ENCODE peak calls at places on chromosome 10, in six cellular contexts. One of them, this sample, is unnamed.

GRCh38 chr10:72736176-72736795 is 44.3 kb downstream of the MCU start:
- DNase-seq in NCI-H2081: peak; percentile 40
- DNase-seq in HFFc6: peak; percentile 53
- DNase-seq in Calu3: peak; percentile 13
- DNase-seq in hepatic stellate cell: peak; percentile 70
- DNase-seq in GM23338: no peak
- DNase-seq in this sample: no peak

GRCh38 chr10:132033632-132034031 is 32.1 kb upstream of the JAKMIP3 start:
- DNase-seq in GM23338: no peak
- DNase-seq in Calu3: no peak
- DNase-seq in NCI-H2081: no peak
- DNase-seq in HFFc6: no peak
- DNase-seq in hepatic stellate cell: no peak
- DNase-seq in this sample: no peak

GRCh38 chr10:69498711-69499471 is 47.6 kb downstream of the TSPAN15 start:
- DNase-seq in Calu3: no peak
- DNase-seq in NCI-H2081: no peak
- DNase-seq in GM23338: no peak
- DNase-seq in HFFc6: peak; percentile 16
- DNase-seq in hepatic stellate cell: no peak
- DNase-seq in this sample: no peak

GRCh38 chr10:46092523-46093195 is 46.6 kb upstream of the MSMB start:
- DNase-seq in hepatic stellate cell: no peak
- DNase-seq in Calu3: no peak
- DNase-seq in HFFc6: no peak
- DNase-seq in GM23338: no peak
- DNase-seq in NCI-H2081: no peak
- DNase-seq in this sample: no peak

GRCh38 chr10:728603-729002 is 39.1 kb upstream of the DIP2C start:
- DNase-seq in GM23338: no peak
- DNase-seq in Calu3: no peak
- DNase-seq in hepatic stellate cell: no peak
- DNase-seq in HFFc6: no peak
- DNase-seq in NCI-H2081: no peak
- DNase-seq in this sample: no peak

GRCh38 chr10:95447733-95448132 is 113.4 kb downstream of the SORBS1 start:
- DNase-seq in NCI-H2081: no peak
- DNase-seq in GM23338: no peak
- DNase-seq in hepatic stellate cell: no peak
- DNase-seq in Calu3: no peak
- DNase-seq in HFFc6: no peak
- DNase-seq in this sample: no peak

GRCh38 chr10:78338717-78339116 is 305.1 kb downstream of the RPS24 start:
- DNase-seq in HFFc6: no peak
- DNase-seq in hepatic stellate cell: no peak
- DNase-seq in GM23338: no peak
- DNase-seq in Calu3: no peak
- DNase-seq in NCI-H2081: no peak
- DNase-seq in this sample: no peak

GRCh38 chr10:113061054-113061430 is 111.0 kb downstream of the TCF7L2 start:
- DNase-seq in hepatic stellate cell: no peak
- DNase-seq in GM23338: no peak
- DNase-seq in NCI-H2081: no peak
- DNase-seq in Calu3: no peak
- DNase-seq in HFFc6: no peak
- DNase-seq in this sample: no peak